ENCODE peak calls at places on chromosomes 1 and 21, in ten cellular contexts. U is epithelial cell of esophagus; S is choroid plexus epithelial cell; T is psoas muscle; K is progenitor cell of endocrine pancreas; A is PC-3; R is CD8-positive, alpha-beta T cell; I is fibroblast of the aortic adventitia; B is breast epithelium; H is H9. X is an unnamed sample.

GRCh38 chr1:7672864-7673263 is 98.2 kb upstream of the VAMP3 start:
- DNase-seq in R (no peak), K (no peak), S (no peak), H (no peak), I (no peak), A (no peak), T (no peak), B (no peak), U (no peak), X (no peak)

GRCh38 chr1:40662151-40662550 is 3.3 kb downstream of the RIMS3 start:
- DNase-seq in K (no peak), B (no peak), T (no peak), U (peak), I (no peak), A (no peak), H (no peak), R (no peak), S (no peak), X (no peak)

GRCh38 chr1:109664671-109665070 is 3.2 kb upstream of the GSTM2 start:
- DNase-seq in U (peak), I (no peak), K (no peak), R (no peak), S (no peak), B (no peak), A (peak), H (no peak), T (no peak), X (no peak)

GRCh38 chr1:207336559-207337467 is 15.3 kb downstream of the CD55 start:
- DNase-seq in A (peak), U (peak), H (no peak), B (no peak), T (no peak), R (peak), K (no peak), I (no peak), S (peak), X (no peak)

GRCh38 chr1:50847303-50847702 is 112.8 kb downstream of the FAF1 start:
- DNase-seq in K (no peak), H (no peak), I (no peak), T (no peak), S (no peak), B (no peak), A (no peak), U (no peak), R (no peak), X (no peak)

GRCh38 chr1:243396424-243396823 is 140.6 kb downstream of the SDCCAG8 start:
- DNase-seq in R (no peak), K (no peak), T (no peak), I (no peak), A (no peak), U (no peak), H (no peak), S (no peak), B (no peak), X (no peak)

GRCh38 chr1:1307908-1308755 is at the start of the genes ACAP3 and PUSL1:
- DNase-seq in R (peak), A (peak), H (peak), T (peak), B (peak), K (peak), U (peak), I (peak), S (peak), X (peak)

GRCh38 chr1:25644962-25645361 is 28.4 kb downstream of the MAN1C1 start:
- DNase-seq in R (no peak), U (no peak), A (no peak), I (no peak), H (no peak), B (no peak), T (no peak), S (no peak), K (no peak), X (no peak)

GRCh38 chr21:25638634-25639166 is 358 bp upstream of the JAM2 start:
- DNase-seq in R (no peak), H (no peak), S (peak), A (no peak), B (no peak), I (peak), T (no peak), K (no peak), U (no peak), X (no peak)

GRCh38 chr1:156816561-156817328 is at the start of gene SH2D2A:
- DNase-seq in K (no peak), U (peak), R (peak), T (peak), A (peak), B (no peak), I (no peak), S (peak), H (no peak), X (peak)

GRCh38 chr1:230568008-230568407 is 74.3 kb upstream of the COG2 start:
- DNase-seq in B (no peak), R (no peak), S (peak), H (peak), T (no peak), A (peak), K (no peak), U (peak), I (peak), X (peak)
- TF ChIP-seq CTCF in B (no peak), R (no peak), S (peak), H (peak), T (no peak), A (peak), K (peak), U (peak), I (peak), X (no peak)

DNA sequence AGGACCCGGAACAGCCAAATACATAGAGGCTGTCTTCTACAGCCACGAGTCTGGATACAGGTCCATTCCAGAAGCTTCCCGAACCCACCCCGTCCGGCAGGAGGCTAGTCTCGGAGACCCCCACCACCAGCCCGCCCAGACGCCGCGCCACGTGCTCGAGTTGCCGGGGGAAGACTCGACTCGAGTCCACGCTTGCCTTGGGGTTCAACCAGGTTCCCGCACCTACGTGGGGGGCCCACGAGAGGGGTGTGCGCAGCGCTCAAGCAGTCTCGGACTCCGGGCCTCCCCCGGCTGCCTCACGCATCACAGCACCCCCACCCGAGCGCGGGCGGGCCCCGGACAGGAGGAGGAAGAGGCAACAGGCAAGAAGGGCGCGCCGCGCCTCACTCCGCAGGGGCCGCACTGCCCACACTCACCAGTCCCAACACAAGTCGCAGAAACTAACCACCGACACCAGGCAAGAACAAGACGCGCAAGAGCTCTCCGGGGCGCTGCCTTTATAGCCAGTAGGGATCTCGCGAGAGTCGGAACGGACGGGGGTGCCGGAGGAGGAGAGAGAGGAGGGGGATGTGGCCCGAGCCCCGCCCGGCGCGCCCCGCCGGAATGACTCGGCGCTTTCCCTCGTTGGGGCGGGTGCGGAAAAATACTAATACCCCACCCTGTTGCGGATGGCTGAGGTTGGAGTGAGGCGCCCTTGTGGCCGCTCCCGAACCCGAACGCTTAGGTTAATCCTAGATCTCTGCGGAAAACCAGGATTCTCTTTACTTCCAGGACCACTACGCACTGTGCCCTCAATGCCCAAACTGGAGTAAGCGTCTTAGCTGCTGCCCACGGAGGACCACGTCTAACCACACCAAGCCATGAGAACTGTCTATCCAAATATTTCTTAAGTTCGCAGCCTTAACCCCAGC is at the start of gene PRDX1:
- DNase-seq in S (peak), R (peak), T (peak), A (peak), B (peak), K (peak), H (peak), U (peak), I (peak), X (peak)
- TF ChIP-seq CTCF in S (peak), R (no peak), T (peak), A (peak), B (peak), K (no peak), H (peak), U (peak), I (peak), X (no peak)

GRCh38 chr1:151048645-151049032 is 1.1 kb downstream of the C1orf56 start:
- DNase-seq in U (no peak), H (no peak), B (no peak), T (no peak), S (no peak), I (no peak), K (no peak), R (no peak), A (no peak), X (no peak)
- TF ChIP-seq CTCF in U (no peak), H (no peak), B (peak), T (no peak), S (no peak), I (no peak), K (no peak), R (no peak), A (peak), X (peak)

GRCh38 chr1:69700770-69701169 is 133.0 kb downstream of the LRRC7 start:
- DNase-seq in S (peak), B (no peak), R (no peak), T (no peak), A (peak), I (peak), K (no peak), U (peak), H (peak), X (no peak)
- TF ChIP-seq CTCF in S (peak), B (no peak), R (no peak), T (no peak), A (peak), I (peak), K (peak), U (peak), H (peak), X (no peak)

GRCh38 chr1:17335821-17336718 is 28.1 kb downstream of the PADI4 start:
- DNase-seq in I (peak), T (peak), H (peak), K (peak), R (peak), S (peak), B (peak), A (peak), U (peak), X (peak)
- TF ChIP-seq CTCF in I (peak), T (peak), H (peak), K (peak), R (peak), S (peak), B (peak), A (peak), U (peak), X (peak)

X was measured in RWPE2.